ENCODE peak calls at places on chromosomes 12 and 14, in eight cellular contexts. O is GM12878; H is NCI-H2081; K is HuH-7; P is RKO; M is GM12892; C is stimulated activated CD4-positive, alpha-beta T cell treated with anti-CD3 and anti-CD28 coated beads, Interleukin-4, amount 100 ng/mL, for 48 hours; W is WTC11. V is an unnamed sample.

GRCh38 chr14:99818503-99819036 is 25.4 kb downstream of the EML1 start:
- DNase-seq in O (no peak), H (no peak), K (no peak), P (no peak), M (no peak), C (no peak), W (no peak), V (no peak)

GRCh38 chr14:21055473-21056117 is 2.0 kb upstream of the RNASE8 start:
- DNase-seq in O (no peak), H (no peak), K (peak; percentile 41), P (no peak), M (no peak), C (no peak), W (no peak), V (no peak)

GRCh38 chr14:69360438-69361108 is 37.5 kb downstream of the ERH start:
- DNase-seq in O (no peak), H (no peak), K (no peak), P (no peak), M (no peak), C (no peak), W (no peak), V (no peak)

GRCh38 chr12:59459966-59460365 is 135.9 kb upstream of the SLC16A7 start:
- DNase-seq in O (no peak), H (no peak), K (no peak), P (no peak), M (no peak), C (no peak), W (no peak), V (no peak)

GRCh38 chr14:65483647-65484046 is 71.1 kb downstream of the FUT8 start:
- DNase-seq in O (no peak), H (no peak), K (no peak), P (no peak), M (no peak), C (no peak), W (no peak), V (no peak)

GRCh38 chr12:12263909-12264308 is 2.9 kb downstream of the LRP6 start:
- DNase-seq in O (no peak), H (no peak), K (no peak), P (no peak), M (no peak), C (no peak), W (no peak), V (no peak)

GRCh38 chr14:101897326-101897725 is 67.0 kb upstream of the DYNC1H1 start:
- DNase-seq in O (no peak), H (no peak), K (no peak), P (no peak), M (no peak), C (no peak), W (no peak), V (no peak)

GRCh38 chr14:52268191-52269061 is 928 bp downstream of the PTGDR start:
- DNase-seq in O (no peak), H (no peak), K (no peak), P (no peak), M (no peak), C (peak; percentile 7), W (peak; percentile 49), V (no peak)

GRCh38 chr12:101995684-101996083 is 66.1 kb downstream of the WASHC3 start:
- DNase-seq in O (no peak), H (peak; percentile 3), K (no peak), P (no peak), M (no peak), C (no peak), W (no peak), V (no peak)

V was measured in SW480.